ENCODE peak calls at places on chromosome 5, in nine cellular contexts. One of them, this sample, is unnamed.

GRCh38 chr5:107389130-107389553 is 281.6 kb downstream of the EFNA5 start:
- DNase-seq in small intestine: peak
- DNase-seq in epithelial cell of esophagus: peak
- DNase-seq in activated naive CD4-positive, alpha-beta T cell: no peak
- DNase-seq in left ventricle myocardium inferior: no peak
- DNase-seq in IMR-90: peak
- DNase-seq in myocyte: peak
- DNase-seq in ovary: no peak
- DNase-seq in adipocyte: peak
- DNase-seq in this sample: no peak

GRCh38 chr5:52964138-52964537 is 25.0 kb upstream of the ITGA2 start:
- DNase-seq in small intestine: no peak
- DNase-seq in epithelial cell of esophagus: peak
- DNase-seq in activated naive CD4-positive, alpha-beta T cell: no peak
- DNase-seq in left ventricle myocardium inferior: no peak
- DNase-seq in IMR-90: peak
- DNase-seq in myocyte: no peak
- DNase-seq in ovary: no peak
- DNase-seq in adipocyte: no peak
- DNase-seq in this sample: no peak

GRCh38 chr5:1112596-1113331 is 901 bp upstream of the SLC12A7 start:
- DNase-seq in small intestine: peak
- DNase-seq in epithelial cell of esophagus: peak
- DNase-seq in activated naive CD4-positive, alpha-beta T cell: no peak
- DNase-seq in left ventricle myocardium inferior: no peak
- DNase-seq in IMR-90: no peak
- DNase-seq in myocyte: peak
- DNase-seq in ovary: no peak
- DNase-seq in adipocyte: no peak
- DNase-seq in this sample: no peak

GRCh38 chr5:133499896-133500295 is 112.4 kb downstream of the FSTL4 start:
- DNase-seq in small intestine: no peak
- DNase-seq in epithelial cell of esophagus: no peak
- DNase-seq in activated naive CD4-positive, alpha-beta T cell: no peak
- DNase-seq in left ventricle myocardium inferior: no peak
- DNase-seq in IMR-90: no peak
- DNase-seq in myocyte: no peak
- DNase-seq in ovary: no peak
- DNase-seq in adipocyte: no peak
- DNase-seq in this sample: peak

GRCh38 chr5:128091579-128091978 is 8.0 kb downstream of the SLC12A2 start:
- DNase-seq in small intestine: no peak
- DNase-seq in epithelial cell of esophagus: no peak
- DNase-seq in activated naive CD4-positive, alpha-beta T cell: no peak
- DNase-seq in left ventricle myocardium inferior: no peak
- DNase-seq in IMR-90: no peak
- DNase-seq in myocyte: no peak
- DNase-seq in ovary: no peak
- DNase-seq in adipocyte: no peak
- DNase-seq in this sample: no peak

GRCh38 chr5:65817936-65818335 is 95.9 kb downstream of the NLN start:
- DNase-seq in small intestine: no peak
- DNase-seq in epithelial cell of esophagus: no peak
- DNase-seq in activated naive CD4-positive, alpha-beta T cell: no peak
- DNase-seq in left ventricle myocardium inferior: no peak
- DNase-seq in IMR-90: no peak
- DNase-seq in myocyte: no peak
- DNase-seq in ovary: no peak
- DNase-seq in adipocyte: no peak
- DNase-seq in this sample: no peak

GRCh38 chr5:166088389-166089039 is 2202.9 kb upstream of the WWC1 start:
- DNase-seq in small intestine: no peak
- DNase-seq in epithelial cell of esophagus: no peak
- DNase-seq in activated naive CD4-positive, alpha-beta T cell: no peak
- DNase-seq in left ventricle myocardium inferior: no peak
- DNase-seq in IMR-90: no peak
- DNase-seq in myocyte: no peak
- DNase-seq in ovary: no peak
- DNase-seq in adipocyte: no peak
- DNase-seq in this sample: no peak

GRCh38 chr5:74538206-74538661 is 102.3 kb downstream of the ENC1 start:
- DNase-seq in small intestine: peak
- DNase-seq in epithelial cell of esophagus: peak
- DNase-seq in activated naive CD4-positive, alpha-beta T cell: no peak
- DNase-seq in left ventricle myocardium inferior: peak
- DNase-seq in IMR-90: peak
- DNase-seq in myocyte: peak
- DNase-seq in ovary: peak
- DNase-seq in adipocyte: peak
- DNase-seq in this sample: peak

GRCh38 chr5:137791803-137792202 is 37.6 kb upstream of the HNRNPA0 start:
- DNase-seq in small intestine: no peak
- DNase-seq in epithelial cell of esophagus: peak
- DNase-seq in activated naive CD4-positive, alpha-beta T cell: no peak
- DNase-seq in left ventricle myocardium inferior: no peak
- DNase-seq in IMR-90: no peak
- DNase-seq in myocyte: no peak
- DNase-seq in ovary: no peak
- DNase-seq in adipocyte: no peak
- DNase-seq in this sample: no peak

GRCh38 chr5:18798058-18798457 is 1163.8 kb downstream of the TAF11L14 start:
- DNase-seq in small intestine: no peak
- DNase-seq in epithelial cell of esophagus: no peak
- DNase-seq in activated naive CD4-positive, alpha-beta T cell: no peak
- DNase-seq in left ventricle myocardium inferior: no peak
- DNase-seq in IMR-90: no peak
- DNase-seq in myocyte: no peak
- DNase-seq in ovary: no peak
- DNase-seq in adipocyte: no peak
- DNase-seq in this sample: no peak

GRCh38 chr5:37839441-37840035 is 303 bp downstream of the GDNF start:
- DNase-seq in small intestine: no peak
- DNase-seq in epithelial cell of esophagus: peak
- DNase-seq in activated naive CD4-positive, alpha-beta T cell: no peak
- DNase-seq in left ventricle myocardium inferior: peak
- DNase-seq in IMR-90: peak
- DNase-seq in myocyte: peak
- DNase-seq in ovary: peak
- DNase-seq in adipocyte: peak
- DNase-seq in this sample: peak

GRCh38 chr5:137432376-137432775 is 66.8 kb downstream of the SPOCK1 start:
- DNase-seq in small intestine: no peak
- DNase-seq in epithelial cell of esophagus: no peak
- DNase-seq in activated naive CD4-positive, alpha-beta T cell: no peak
- DNase-seq in left ventricle myocardium inferior: no peak
- DNase-seq in IMR-90: no peak
- DNase-seq in myocyte: no peak
- DNase-seq in ovary: no peak
- DNase-seq in adipocyte: no peak
- DNase-seq in this sample: no peak

GRCh38 chr5:104218200-104218599 is 655.6 kb upstream of the NUDT12 start:
- DNase-seq in small intestine: no peak
- DNase-seq in epithelial cell of esophagus: no peak
- DNase-seq in activated naive CD4-positive, alpha-beta T cell: no peak
- DNase-seq in left ventricle myocardium inferior: no peak
- DNase-seq in IMR-90: no peak
- DNase-seq in myocyte: no peak
- DNase-seq in ovary: no peak
- DNase-seq in adipocyte: no peak
- DNase-seq in this sample: no peak

GRCh38 chr5:90227688-90228087 is 181.9 kb downstream of the CETN3 start:
- DNase-seq in small intestine: peak
- DNase-seq in epithelial cell of esophagus: no peak
- DNase-seq in activated naive CD4-positive, alpha-beta T cell: no peak
- DNase-seq in left ventricle myocardium inferior: no peak
- DNase-seq in IMR-90: no peak
- DNase-seq in myocyte: no peak
- DNase-seq in ovary: no peak
- DNase-seq in adipocyte: no peak
- DNase-seq in this sample: no peak

GRCh38 chr5:149760700-149761187 is 30.6 kb downstream of the PPARGC1B start:
- DNase-seq in small intestine: no peak
- DNase-seq in epithelial cell of esophagus: no peak
- DNase-seq in activated naive CD4-positive, alpha-beta T cell: no peak
- DNase-seq in left ventricle myocardium inferior: peak
- DNase-seq in IMR-90: no peak
- DNase-seq in myocyte: no peak
- DNase-seq in ovary: no peak
- DNase-seq in adipocyte: no peak
- DNase-seq in this sample: no peak

GRCh38 chr5:2455878-2456277 is 295.6 kb downstream of the IRX2 start:
- DNase-seq in small intestine: no peak
- DNase-seq in epithelial cell of esophagus: no peak
- DNase-seq in activated naive CD4-positive, alpha-beta T cell: no peak
- DNase-seq in left ventricle myocardium inferior: no peak
- DNase-seq in IMR-90: no peak
- DNase-seq in myocyte: no peak
- DNase-seq in ovary: no peak
- DNase-seq in adipocyte: no peak
- DNase-seq in this sample: no peak

GRCh38 chr5:100110497-100110896 is 424.7 kb upstream of the FAM174A start:
- DNase-seq in small intestine: no peak
- DNase-seq in epithelial cell of esophagus: peak
- DNase-seq in activated naive CD4-positive, alpha-beta T cell: no peak
- DNase-seq in left ventricle myocardium inferior: no peak
- DNase-seq in IMR-90: no peak
- DNase-seq in myocyte: no peak
- DNase-seq in ovary: no peak
- DNase-seq in adipocyte: no peak
- DNase-seq in this sample: no peak

GRCh38 chr5:150580917-150581316 is 59.5 kb upstream of the SYNPO start:
- DNase-seq in small intestine: no peak
- DNase-seq in epithelial cell of esophagus: no peak
- DNase-seq in activated naive CD4-positive, alpha-beta T cell: no peak
- DNase-seq in left ventricle myocardium inferior: no peak
- DNase-seq in IMR-90: no peak
- DNase-seq in myocyte: no peak
- DNase-seq in ovary: no peak
- DNase-seq in adipocyte: no peak
- DNase-seq in this sample: no peak

GRCh38 chr5:50667079-50667652 is 729 bp downstream of the PARP8 start:
- DNase-seq in small intestine: peak
- DNase-seq in epithelial cell of esophagus: peak
- DNase-seq in activated naive CD4-positive, alpha-beta T cell: peak
- DNase-seq in left ventricle myocardium inferior: peak
- DNase-seq in IMR-90: peak
- DNase-seq in myocyte: peak
- DNase-seq in ovary: peak
- DNase-seq in adipocyte: peak
- DNase-seq in this sample: peak

This sample was measured in hepatocyte.